ENCODE peak calls at places on chromosomes 3 and 15, in four cellular contexts. V is substantia nigra, A is adrenal gland, X is MM.1S. Z is an unnamed sample.

GRCh38 chr3:146052791-146053310 is 108.1 kb downstream of the PLOD2 start:
- DNase-seq in V (no peak), A (no peak), X (peak), Z (no peak)

GRCh38 chr3:170270282-170270891 is 48.2 kb downstream of the PRKCI start:
- DNase-seq in V (no peak), A (no peak), X (no peak), Z (no peak)

GRCh38 chr15:52056496-52056895 is 37.5 kb downstream of the MAPK6 start:
- DNase-seq in V (no peak), A (no peak), X (no peak), Z (no peak)

GRCh38 chr3:187013080-187013838 is 82.9 kb downstream of the ST6GAL1 start:
- DNase-seq in V (no peak), A (no peak), X (no peak), Z (no peak)

GRCh38 chr3:65604863-65605526 is 433.7 kb downstream of the MAGI1 start:
- DNase-seq in V (no peak), A (no peak), X (no peak), Z (no peak)

GRCh38 chr15:48040166-48040817 is 80.5 kb upstream of the SLC24A5 start:
- DNase-seq in V (peak), A (peak), X (peak), Z (no peak)

GRCh38 chr15:45187894-45188830 is at the start of gene SHF:
- DNase-seq in V (peak), A (peak), X (no peak), Z (peak)

GRCh38 chr3:484302-484701 is 287.7 kb downstream of the CHL1 start:
- DNase-seq in V (no peak), A (no peak), X (no peak), Z (no peak)

GRCh38 chr15:95669146-95669922 is 661.2 kb upstream of the NR2F2 start:
- DNase-seq in V (no peak), A (no peak), X (peak), Z (no peak)

GRCh38 chr15:85314653-85315052 is 65.8 kb upstream of the AKAP13 start:
- DNase-seq in V (no peak), A (no peak), X (no peak), Z (no peak)

GRCh38 chr15:55869660-55870059 is 123.8 kb downstream of the NEDD4 start:
- DNase-seq in V (no peak), A (no peak), X (no peak), Z (no peak)

GRCh38 chr3:128621931-128622330 is 28.7 kb downstream of the RPN1 start:
- DNase-seq in V (no peak), A (no peak), X (no peak), Z (no peak)

GRCh38 chr15:66886241-66886675 is 179.1 kb upstream of the SMAD3 start:
- DNase-seq in V (no peak), A (no peak), X (no peak), Z (peak)

GRCh38 chr3:79314962-79315361 is 452.8 kb downstream of the ROBO1 start:
- DNase-seq in V (no peak), A (no peak), X (no peak), Z (no peak)

GRCh38 chr3:79317551-79318518 is 450.0 kb downstream of the ROBO1 start:
- DNase-seq in V (no peak), A (no peak), X (no peak), Z (no peak)

GRCh38 chr3:79314547-79314946 is 453.3 kb downstream of the ROBO1 start:
- DNase-seq in V (no peak), A (no peak), X (no peak), Z (no peak)
- H3K27ac ChIP-seq in V (no peak), A (no peak), X (no peak), Z (no peak)

GRCh38 chr3:113148307-113148703 is 63.1 kb upstream of the BOC start:
- DNase-seq in V (no peak), A (no peak), X (no peak), Z (peak)

GRCh38 chr3:113150253-113150652 is 61.1 kb upstream of the BOC start:
- DNase-seq in V (no peak), A (no peak), X (no peak), Z (no peak)

GRCh38 chr3:113153499-113154107 is 57.8 kb upstream of the BOC start:
- DNase-seq in V (no peak), A (no peak), X (peak), Z (no peak)

GRCh38 chr3:113148814-113149213 is 62.5 kb upstream of the BOC start:
- DNase-seq in V (no peak), A (no peak), X (no peak), Z (no peak)

GRCh38 chr3:113151475-113152031 is 59.8 kb upstream of the BOC start:
- DNase-seq in V (no peak), A (peak), X (no peak), Z (no peak)
- H3K27ac ChIP-seq in V (no peak), A (peak), X (no peak), Z (peak)

GRCh38 chr15:89200182-89200581 is 21.2 kb downstream of the RLBP1 start:
- DNase-seq in V (no peak), A (no peak), X (no peak), Z (no peak)
- H3K27ac ChIP-seq in V (peak), A (no peak), X (no peak), Z (peak)

DNA sequence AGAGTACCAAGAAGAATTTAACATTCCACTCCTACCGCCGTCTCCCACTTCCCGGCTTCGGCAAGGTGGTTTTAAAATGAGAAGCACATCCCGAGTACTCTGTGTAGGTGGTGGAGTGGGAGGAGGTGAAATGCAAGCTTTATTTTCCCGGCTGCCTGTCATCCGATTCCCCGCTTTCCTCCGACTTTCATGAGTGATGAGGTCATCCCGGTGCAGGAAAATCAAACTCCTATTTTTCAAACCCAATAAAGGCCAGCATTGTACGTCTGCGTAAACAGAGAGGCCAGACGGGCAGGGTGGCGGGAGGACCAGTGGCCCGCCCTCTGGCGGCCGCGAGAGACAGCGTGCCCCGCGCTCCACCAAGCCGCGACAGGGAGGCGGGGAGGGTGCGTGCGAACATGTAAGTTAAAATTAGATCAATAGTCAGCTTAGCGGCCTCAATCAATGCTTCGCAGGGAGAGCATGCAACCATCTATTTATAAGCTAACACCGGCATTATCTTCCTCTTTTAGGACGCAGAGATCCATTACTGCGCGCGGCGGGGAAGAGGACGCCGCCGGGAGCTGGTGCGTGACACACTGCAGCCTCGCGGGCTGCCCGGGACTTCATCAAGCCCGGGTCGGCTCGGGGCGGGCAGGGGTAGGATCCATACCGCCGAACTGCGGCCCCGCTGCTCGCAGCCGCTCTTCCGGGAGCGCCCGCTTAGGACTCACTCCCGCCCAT is 163.3 kb downstream of the CD47 start:
- DNase-seq in V (peak), A (peak), X (peak), Z (peak)
- H3K27ac ChIP-seq in V (peak), A (no peak), X (no peak), Z (no peak)

GRCh38 chr15:68371160-68371559 is 60.8 kb downstream of the ITGA11 start:
- DNase-seq in V (no peak), A (peak), X (no peak), Z (no peak)

GRCh38 chr15:68374346-68374745 is 57.6 kb downstream of the ITGA11 start:
- DNase-seq in V (no peak), A (no peak), X (no peak), Z (peak)

GRCh38 chr15:68372291-68372811 is 59.6 kb downstream of the ITGA11 start:
- DNase-seq in V (no peak), A (peak), X (no peak), Z (peak)

GRCh38 chr15:68371851-68372250 is 60.1 kb downstream of the ITGA11 start:
- DNase-seq in V (no peak), A (no peak), X (no peak), Z (no peak)

DNA sequence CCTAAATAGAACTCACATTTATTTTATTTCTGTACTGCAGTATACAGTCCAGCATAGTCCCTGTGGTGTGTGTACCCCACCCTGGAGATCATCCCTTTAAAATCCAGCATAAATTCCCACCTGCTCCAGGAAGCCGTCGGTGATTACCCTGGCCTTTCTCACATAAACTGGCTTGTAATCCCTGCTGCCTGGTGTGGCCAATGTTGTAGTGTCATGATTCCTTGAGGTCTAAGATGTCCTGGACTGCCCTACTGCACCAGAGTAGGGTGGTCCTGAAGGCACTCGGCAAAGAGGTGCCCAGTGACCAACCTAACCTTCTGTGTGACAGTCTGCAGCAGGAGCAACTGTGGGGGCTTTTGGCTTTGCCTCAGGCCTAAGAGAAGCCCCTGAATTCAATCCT is 58.9 kb downstream of the ITGA11 start:
- DNase-seq in V (no peak), A (no peak), X (no peak), Z (no peak)
- H3K27ac ChIP-seq in V (no peak), A (no peak), X (no peak), Z (no peak)

GRCh38 chr3:124250053-124250452 is 258.1 kb upstream of the ROPN1 start:
- DNase-seq in V (no peak), A (no peak), X (no peak), Z (no peak)
- H3K27ac ChIP-seq in V (no peak), A (no peak), X (no peak), Z (peak)

GRCh38 chr3:122688996-122689395 is 8.4 kb downstream of the PARP14 start:
- DNase-seq in V (no peak), A (no peak), X (no peak), Z (no peak)

GRCh38 chr3:122691195-122691594 is 10.6 kb downstream of the PARP14 start:
- DNase-seq in V (no peak), A (peak), X (no peak), Z (no peak)

GRCh38 chr3:122692674-122693073 is 12.0 kb downstream of the PARP14 start:
- DNase-seq in V (no peak), A (no peak), X (no peak), Z (no peak)

GRCh38 chr3:122689587-122689986 is 8.9 kb downstream of the PARP14 start:
- DNase-seq in V (no peak), A (no peak), X (no peak), Z (no peak)

DNA sequence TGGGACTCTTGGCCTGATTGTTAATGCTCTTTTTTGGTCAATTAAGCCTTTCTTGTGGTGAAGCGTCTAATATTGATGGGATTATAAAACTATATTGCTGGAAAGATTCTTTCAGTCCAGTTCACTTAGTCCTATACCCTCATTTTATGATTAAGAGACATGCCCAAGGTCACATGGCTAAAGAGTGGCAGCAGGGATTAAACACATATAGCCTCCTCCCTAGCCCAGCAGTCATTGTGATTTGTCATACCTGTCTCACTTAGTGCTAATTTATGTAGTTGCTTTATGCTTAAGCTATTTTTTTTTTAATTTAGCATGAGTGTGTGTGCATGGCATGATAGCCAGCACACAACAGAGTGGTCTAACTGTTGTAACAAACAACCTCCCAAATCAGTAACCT is 9.5 kb downstream of the PARP14 start:
- DNase-seq in V (no peak), A (no peak), X (no peak), Z (no peak)
- H3K27ac ChIP-seq in V (no peak), A (no peak), X (no peak), Z (no peak)

GRCh38 chr3:188219147-188219546 is 65.2 kb downstream of the LPP start:
- DNase-seq in V (no peak), A (no peak), X (no peak), Z (no peak)
- H3K27ac ChIP-seq in V (no peak), A (no peak), X (no peak), Z (peak)

DNA sequence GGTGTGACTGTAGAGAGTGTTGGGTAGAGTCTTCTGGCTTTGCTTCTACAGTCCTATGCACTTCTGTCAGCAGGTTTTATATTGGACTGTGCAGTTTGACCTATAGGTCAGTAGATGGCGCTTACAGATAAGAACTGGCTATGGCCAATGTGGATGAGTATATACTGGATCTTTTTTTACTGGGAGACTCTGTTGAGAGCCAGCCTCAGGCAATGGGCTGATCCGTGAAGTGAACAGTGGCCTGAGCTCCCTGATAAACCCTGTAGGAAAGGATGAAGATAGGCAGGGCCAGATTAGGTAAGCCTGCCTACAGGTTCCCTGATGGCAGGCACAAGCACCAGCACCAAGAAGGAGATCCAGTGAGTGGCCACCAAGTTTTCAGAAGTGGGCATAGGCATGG is 325.9 kb upstream of the SGO1 start:
- DNase-seq in V (no peak), A (peak), X (peak), Z (no peak)
- H3K27ac ChIP-seq in V (no peak), A (no peak), X (no peak), Z (no peak)

Z was measured in heart left ventricle.